ENCODE peak calls at places on chromosomes 3 and 15, in ten cellular contexts. C is GM12892; O is stimulated activated CD8-positive, alpha-beta memory T cell treated with anti-CD3 and anti-CD28 coated beads, Interleukin-15, amount 100 ng/mL, for 24 hours; P is HTR-8/SVneo; B is posterior cingulate gyrus; G is endothelial cell; W is sigmoid colon; K is GM13976; E is Peyer's patch; V is activated T-helper 1 cell treated with anti-CD3 and anti-CD28 coated beads, Interleukin-12 subunit alpha, Interleukin-12 subunit beta, Interleukin-2, Interleukin-4 antibody, amounts not matched to agents 30 ng/mL and 10 ng/mL and 1 ng/mL, durations not matched to agents 14 hours and 24 hours and 36 hours. Y is an unnamed sample.

GRCh38 chr3:83248454-83248853 is 1487.0 kb upstream of the GBE1 start:
- DNase-seq in C (no peak), O (no peak), P (peak), B (no peak), G (no peak), W (no peak), K (no peak), E (no peak), V (no peak), Y (no peak)

GRCh38 chr15:91916051-91916450 is 62.5 kb downstream of the SLCO3A1 start:
- DNase-seq in C (no peak), O (no peak), P (no peak), B (no peak), G (no peak), W (no peak), K (no peak), E (no peak), V (no peak), Y (no peak)

GRCh38 chr3:175163686-175164085 is 304.6 kb downstream of the NAALADL2 start:
- DNase-seq in C (no peak), O (no peak), P (no peak), B (no peak), G (no peak), W (no peak), K (no peak), E (no peak), V (no peak), Y (no peak)

GRCh38 chr15:76994971-76995945 is at the start of gene PSTPIP1:
- DNase-seq in C (no peak), O (no peak), P (no peak), B (peak), G (no peak), W (peak), K (peak), E (peak), V (peak), Y (no peak)

GRCh38 chr15:67922971-67923646 is 83.3 kb upstream of the RNU6-1 start:
- DNase-seq in C (no peak), O (no peak), P (no peak), B (no peak), G (no peak), W (no peak), K (no peak), E (no peak), V (no peak), Y (no peak)

GRCh38 chr3:181782306-181782924 is 70.7 kb downstream of the SOX2 start:
- DNase-seq in C (no peak), O (no peak), P (peak), B (no peak), G (no peak), W (no peak), K (no peak), E (no peak), V (no peak), Y (peak)

GRCh38 chr15:64274541-64274940 is 81.4 kb downstream of the CSNK1G1 start:
- DNase-seq in C (no peak), O (no peak), P (no peak), B (no peak), G (no peak), W (no peak), K (peak), E (no peak), V (no peak), Y (no peak)

GRCh38 chr3:129558076-129558771 is 15.2 kb downstream of the H1-8 start:
- DNase-seq in C (no peak), O (no peak), P (no peak), B (no peak), G (no peak), W (no peak), K (no peak), E (no peak), V (no peak), Y (no peak)

GRCh38 chr3:32685604-32686185 is 707 bp downstream of the CNOT10 start:
- DNase-seq in C (peak), O (no peak), P (no peak), B (no peak), G (no peak), W (no peak), K (peak), E (peak), V (no peak), Y (no peak)

GRCh38 chr3:141686477-141687280 is 51.4 kb upstream of the RNF7 start:
- DNase-seq in C (no peak), O (no peak), P (peak), B (peak), G (no peak), W (peak), K (no peak), E (no peak), V (no peak), Y (peak)

GRCh38 chr15:74937602-74938371 is at the start of gene COX5A:
- DNase-seq in C (peak), O (peak), P (peak), B (peak), G (peak), W (peak), K (peak), E (peak), V (peak), Y (peak)

GRCh38 chr15:47551559-47551958 is 165.7 kb upstream of the SEMA6D start:
- DNase-seq in C (no peak), O (no peak), P (no peak), B (no peak), G (no peak), W (no peak), K (no peak), E (no peak), V (no peak), Y (no peak)

GRCh38 chr3:4744405-4745239 is 234.6 kb upstream of the BHLHE40 start:
- DNase-seq in C (no peak), O (no peak), P (no peak), B (no peak), G (no peak), W (no peak), K (no peak), E (no peak), V (no peak), Y (peak)

GRCh38 chr15:83379574-83379973 is 67.6 kb upstream of the SH3GL3 start:
- DNase-seq in C (no peak), O (no peak), P (peak), B (no peak), G (no peak), W (no peak), K (peak), E (no peak), V (no peak), Y (peak)

GRCh38 chr3:30012941-30013543 is 593.4 kb upstream of the TGFBR2 start:
- DNase-seq in C (no peak), O (peak), P (peak), B (peak), G (peak), W (peak), K (peak), E (peak), V (peak), Y (peak)

GRCh38 chr3:123338021-123338619 is 110.8 kb downstream of the ADCY5 start:
- DNase-seq in C (no peak), O (no peak), P (no peak), B (no peak), G (no peak), W (peak), K (no peak), E (no peak), V (no peak), Y (no peak)

GRCh38 chr3:23820888-23821287 is 15.1 kb downstream of the UBE2E1 start:
- DNase-seq in C (no peak), O (no peak), P (no peak), B (no peak), G (no peak), W (no peak), K (no peak), E (no peak), V (no peak), Y (no peak)

GRCh38 chr15:101122806-101123205 is 129.0 kb downstream of the CHSY1 start:
- DNase-seq in C (no peak), O (no peak), P (no peak), B (no peak), G (no peak), W (no peak), K (no peak), E (no peak), V (no peak), Y (no peak)

GRCh38 chr15:29687939-29688884 is 134.1 kb downstream of the TJP1 start:
- DNase-seq in C (no peak), O (no peak), P (no peak), B (no peak), G (no peak), W (no peak), K (no peak), E (no peak), V (no peak), Y (no peak)

GRCh38 chr15:70401709-70402108 is 304.0 kb upstream of the TLE3 start:
- DNase-seq in C (no peak), O (no peak), P (no peak), B (no peak), G (no peak), W (peak), K (no peak), E (no peak), V (no peak), Y (no peak)

GRCh38 chr3:111978833-111979688 is at the start of gene ABHD10:
- DNase-seq in C (peak), O (peak), P (peak), B (peak), G (peak), W (peak), K (peak), E (peak), V (peak), Y (peak)

GRCh38 chr15:67103432-67103831 is 38.0 kb downstream of the SMAD3 start:
- DNase-seq in C (no peak), O (no peak), P (no peak), B (no peak), G (no peak), W (no peak), K (no peak), E (no peak), V (no peak), Y (no peak)

GRCh38 chr3:53493618-53493996 is 804 bp upstream of the CACNA1D start:
- DNase-seq in C (no peak), O (no peak), P (no peak), B (no peak), G (no peak), W (no peak), K (no peak), E (no peak), V (no peak), Y (no peak)

GRCh38 chr3:3675801-3676200 is 123.4 kb upstream of the LRRN1 start:
- DNase-seq in C (no peak), O (no peak), P (no peak), B (no peak), G (no peak), W (no peak), K (no peak), E (no peak), V (no peak), Y (no peak)

GRCh38 chr3:136621628-136622027 is 130.6 kb downstream of the STAG1 start:
- DNase-seq in C (no peak), O (no peak), P (no peak), B (no peak), G (no peak), W (no peak), K (no peak), E (no peak), V (no peak), Y (no peak)

GRCh38 chr3:42403737-42404136 is 6.7 kb downstream of the LYZL4 start:
- DNase-seq in C (no peak), O (no peak), P (no peak), B (no peak), G (no peak), W (no peak), K (no peak), E (no peak), V (no peak), Y (peak)

GRCh38 chr3:13482106-13482690 is 2.1 kb downstream of the HDAC11 start:
- DNase-seq in C (no peak), O (no peak), P (no peak), B (no peak), G (no peak), W (peak), K (no peak), E (no peak), V (no peak), Y (no peak)

GRCh38 chr3:43298292-43298691 is 12.0 kb downstream of the SNRK start:
- DNase-seq in C (no peak), O (no peak), P (no peak), B (no peak), G (no peak), W (no peak), K (no peak), E (no peak), V (no peak), Y (no peak)

GRCh38 chr3:157532529-157533297 is 29.5 kb upstream of the VEPH1 start:
- DNase-seq in C (peak), O (no peak), P (peak), B (no peak), G (peak), W (no peak), K (peak), E (no peak), V (no peak), Y (peak)

GRCh38 chr15:64146520-64146884 is 5.0 kb upstream of the SNX22 start:
- DNase-seq in C (no peak), O (no peak), P (no peak), B (no peak), G (no peak), W (no peak), K (no peak), E (no peak), V (no peak), Y (no peak)

GRCh38 chr3:194054540-194054939 is 81.4 kb upstream of the HES1 start:
- DNase-seq in C (no peak), O (no peak), P (no peak), B (no peak), G (no peak), W (no peak), K (no peak), E (no peak), V (no peak), Y (no peak)

GRCh38 chr3:146646251-146646650 is 41.1 kb upstream of the PLSCR5 start:
- DNase-seq in C (no peak), O (no peak), P (no peak), B (no peak), G (no peak), W (no peak), K (no peak), E (no peak), V (no peak), Y (no peak)

Y was measured in H4.